ENCODE peak calls at places on chromosomes 13 and 19, in nine cellular contexts. One of them, this sample, is unnamed.
A peak's percentile ranks its signal among the peaks of the same experiment; 100 is the strongest.

GRCh38 chr19:48344892-48345291 is 18.8 kb downstream of the TMEM143 start:
- DNase-seq in esophagus muscularis mucosa: no peak
- DNase-seq in A549: no peak
- DNase-seq in H1: no peak
- DNase-seq in lower leg skin: no peak
- DNase-seq in stomach: no peak
- DNase-seq in Peyer's patch: no peak
- DNase-seq in H54: no peak
- DNase-seq in IMR-90: no peak
- DNase-seq in this sample: no peak

GRCh38 chr13:48818495-48818961 is 157.2 kb upstream of the FNDC3A start:
- DNase-seq in esophagus muscularis mucosa: no peak
- DNase-seq in A549: no peak
- DNase-seq in H1: no peak
- DNase-seq in lower leg skin: peak; percentile 40
- DNase-seq in stomach: no peak
- DNase-seq in Peyer's patch: no peak
- DNase-seq in H54: peak; percentile 15
- DNase-seq in IMR-90: peak; percentile 98
- DNase-seq in this sample: no peak

GRCh38 chr13:50080158-50080855 is 65.1 kb downstream of the KCNRG start:
- DNase-seq in esophagus muscularis mucosa: no peak
- DNase-seq in A549: no peak
- DNase-seq in H1: no peak
- DNase-seq in lower leg skin: no peak
- DNase-seq in stomach: no peak
- DNase-seq in Peyer's patch: peak; percentile 56
- DNase-seq in H54: no peak
- DNase-seq in IMR-90: peak; percentile 52
- DNase-seq in this sample: no peak

GRCh38 chr19:21765151-21765550 is 2.2 kb downstream of the ZNF100 start:
- DNase-seq in esophagus muscularis mucosa: no peak
- DNase-seq in A549: no peak
- DNase-seq in H1: no peak
- DNase-seq in lower leg skin: no peak
- DNase-seq in stomach: no peak
- DNase-seq in Peyer's patch: no peak
- DNase-seq in H54: no peak
- DNase-seq in IMR-90: no peak
- DNase-seq in this sample: no peak

GRCh38 chr19:10404888-10405808 is 1.8 kb upstream of the CDC37 start:
- DNase-seq in esophagus muscularis mucosa: no peak
- DNase-seq in A549: no peak
- DNase-seq in H1: no peak
- DNase-seq in lower leg skin: no peak
- DNase-seq in stomach: no peak
- DNase-seq in Peyer's patch: no peak
- DNase-seq in H54: no peak
- DNase-seq in IMR-90: no peak
- DNase-seq in this sample: no peak

GRCh38 chr19:8731428-8732169 is 10.2 kb downstream of the OR2Z1 start:
- DNase-seq in esophagus muscularis mucosa: no peak
- DNase-seq in A549: no peak
- DNase-seq in H1: no peak
- DNase-seq in lower leg skin: no peak
- DNase-seq in stomach: no peak
- DNase-seq in Peyer's patch: no peak
- DNase-seq in H54: no peak
- DNase-seq in IMR-90: no peak
- DNase-seq in this sample: no peak

GRCh38 chr19:58325623-58326022 is 1.2 kb upstream of the ZSCAN22 start:
- DNase-seq in esophagus muscularis mucosa: no peak
- DNase-seq in A549: no peak
- DNase-seq in H1: no peak
- DNase-seq in lower leg skin: no peak
- DNase-seq in stomach: no peak
- DNase-seq in Peyer's patch: no peak
- DNase-seq in H54: no peak
- DNase-seq in IMR-90: peak; percentile 57
- DNase-seq in this sample: no peak

GRCh38 chr13:40666905-40667621 is 622 bp upstream of the FOXO1 start:
- DNase-seq in esophagus muscularis mucosa: peak; percentile 95
- DNase-seq in A549: peak; percentile 19
- DNase-seq in H1: peak; percentile 67
- DNase-seq in lower leg skin: peak; percentile 56
- DNase-seq in stomach: peak; percentile 48
- DNase-seq in Peyer's patch: peak; percentile 67
- DNase-seq in H54: peak; percentile 77
- DNase-seq in IMR-90: no peak
- DNase-seq in this sample: peak; percentile 94

GRCh38 chr19:28170066-28170465 is 1042.9 kb downstream of the UQCRFS1 start:
- DNase-seq in esophagus muscularis mucosa: no peak
- DNase-seq in A549: no peak
- DNase-seq in H1: no peak
- DNase-seq in lower leg skin: no peak
- DNase-seq in stomach: no peak
- DNase-seq in Peyer's patch: no peak
- DNase-seq in H54: no peak
- DNase-seq in IMR-90: no peak
- DNase-seq in this sample: no peak

GRCh38 chr13:38804536-38804935 is 117.7 kb downstream of the FREM2 start:
- DNase-seq in esophagus muscularis mucosa: no peak
- DNase-seq in A549: no peak
- DNase-seq in H1: no peak
- DNase-seq in lower leg skin: no peak
- DNase-seq in stomach: no peak
- DNase-seq in Peyer's patch: no peak
- DNase-seq in H54: no peak
- DNase-seq in IMR-90: no peak
- DNase-seq in this sample: no peak

GRCh38 chr19:48509467-48510194 is 2.0 kb downstream of the LMTK3 start:
- DNase-seq in esophagus muscularis mucosa: no peak
- DNase-seq in A549: no peak
- DNase-seq in H1: no peak
- DNase-seq in lower leg skin: no peak
- DNase-seq in stomach: no peak
- DNase-seq in Peyer's patch: no peak
- DNase-seq in H54: no peak
- DNase-seq in IMR-90: no peak
- DNase-seq in this sample: no peak

GRCh38 chr19:14432817-14433453 is at the start of gene PKN1:
- DNase-seq in esophagus muscularis mucosa: no peak
- DNase-seq in A549: peak; percentile 35
- DNase-seq in H1: peak; percentile 86
- DNase-seq in lower leg skin: no peak
- DNase-seq in stomach: peak; percentile 57
- DNase-seq in Peyer's patch: peak; percentile 64
- DNase-seq in H54: no peak
- DNase-seq in IMR-90: no peak
- DNase-seq in this sample: peak; percentile 89

GRCh38 chr19:46015080-46015960 is 7.5 kb downstream of the PGLYRP1 start:
- DNase-seq in esophagus muscularis mucosa: no peak
- DNase-seq in A549: peak; percentile 72
- DNase-seq in H1: peak; percentile 93
- DNase-seq in lower leg skin: peak; percentile 54
- DNase-seq in stomach: peak; percentile 90
- DNase-seq in Peyer's patch: peak; percentile 87
- DNase-seq in H54: no peak
- DNase-seq in IMR-90: no peak
- DNase-seq in this sample: peak; percentile 91

GRCh38 chr13:93621966-93622365 is 395.4 kb downstream of the GPC6 start:
- DNase-seq in esophagus muscularis mucosa: no peak
- DNase-seq in A549: no peak
- DNase-seq in H1: no peak
- DNase-seq in lower leg skin: no peak
- DNase-seq in stomach: no peak
- DNase-seq in Peyer's patch: no peak
- DNase-seq in H54: no peak
- DNase-seq in IMR-90: no peak
- DNase-seq in this sample: no peak

DNA sequence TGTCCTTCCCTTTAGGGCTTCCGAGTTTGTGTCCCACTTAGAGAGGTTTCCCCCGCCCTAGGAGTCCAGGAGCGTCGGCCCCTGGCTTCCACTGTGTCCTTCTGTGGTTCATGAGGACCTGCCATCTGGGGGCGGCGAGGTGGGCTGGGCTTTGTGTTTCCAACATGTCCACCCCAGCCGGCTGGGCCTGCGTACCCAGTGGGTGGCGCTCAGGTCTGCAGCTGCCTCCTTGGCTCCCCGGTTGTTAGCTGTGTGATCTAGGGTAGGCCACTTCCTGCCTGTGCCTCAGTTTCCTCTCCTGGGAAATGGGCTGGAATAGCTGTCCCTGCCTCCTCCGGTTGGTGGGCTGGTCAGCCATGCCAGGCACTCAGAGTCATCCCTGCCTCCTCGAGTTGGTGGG is 28.4 kb downstream of the KDM4B start:
- DNase-seq in esophagus muscularis mucosa: no peak
- DNase-seq in A549: no peak
- DNase-seq in H1: no peak
- DNase-seq in lower leg skin: no peak
- DNase-seq in stomach: no peak
- DNase-seq in Peyer's patch: no peak
- DNase-seq in H54: no peak
- DNase-seq in IMR-90: no peak
- DNase-seq in this sample: no peak
- TF ChIP-seq POLR2A in esophagus muscularis mucosa: no peak
- TF ChIP-seq POLR2A in A549: no peak
- TF ChIP-seq POLR2A in H1: no peak
- TF ChIP-seq POLR2A in lower leg skin: no peak
- TF ChIP-seq POLR2A in stomach: no peak
- TF ChIP-seq POLR2A in Peyer's patch: no peak
- TF ChIP-seq POLR2A in H54: no peak
- TF ChIP-seq POLR2A in IMR-90: no peak
- TF ChIP-seq POLR2A in this sample: no peak

GRCh38 chr19:1156305-1156801 is 17.7 kb downstream of the SBNO2 start:
- DNase-seq in esophagus muscularis mucosa: no peak
- DNase-seq in A549: no peak
- DNase-seq in H1: no peak
- DNase-seq in lower leg skin: no peak
- DNase-seq in stomach: no peak
- DNase-seq in Peyer's patch: no peak
- DNase-seq in H54: no peak
- DNase-seq in IMR-90: no peak
- DNase-seq in this sample: no peak

GRCh38 chr19:1155352-1156304 is 18.4 kb downstream of the SBNO2 start:
- DNase-seq in esophagus muscularis mucosa: no peak
- DNase-seq in A549: no peak
- DNase-seq in H1: no peak
- DNase-seq in lower leg skin: no peak
- DNase-seq in stomach: no peak
- DNase-seq in Peyer's patch: no peak
- DNase-seq in H54: no peak
- DNase-seq in IMR-90: no peak
- DNase-seq in this sample: peak; percentile 74

GRCh38 chr19:1154731-1155351 is 19.2 kb downstream of the SBNO2 start:
- DNase-seq in esophagus muscularis mucosa: no peak
- DNase-seq in A549: peak; percentile 58
- DNase-seq in H1: no peak
- DNase-seq in lower leg skin: peak; percentile 83
- DNase-seq in stomach: peak; percentile 87
- DNase-seq in Peyer's patch: peak; percentile 84
- DNase-seq in H54: peak; percentile 94
- DNase-seq in IMR-90: peak; percentile 86
- DNase-seq in this sample: peak; percentile 95

GRCh38 chr19:1151917-1152601 is 22.0 kb downstream of the SBNO2 start:
- DNase-seq in esophagus muscularis mucosa: no peak
- DNase-seq in A549: no peak
- DNase-seq in H1: no peak
- DNase-seq in lower leg skin: no peak
- DNase-seq in stomach: no peak
- DNase-seq in Peyer's patch: no peak
- DNase-seq in H54: no peak
- DNase-seq in IMR-90: no peak
- DNase-seq in this sample: peak; percentile 76

DNA sequence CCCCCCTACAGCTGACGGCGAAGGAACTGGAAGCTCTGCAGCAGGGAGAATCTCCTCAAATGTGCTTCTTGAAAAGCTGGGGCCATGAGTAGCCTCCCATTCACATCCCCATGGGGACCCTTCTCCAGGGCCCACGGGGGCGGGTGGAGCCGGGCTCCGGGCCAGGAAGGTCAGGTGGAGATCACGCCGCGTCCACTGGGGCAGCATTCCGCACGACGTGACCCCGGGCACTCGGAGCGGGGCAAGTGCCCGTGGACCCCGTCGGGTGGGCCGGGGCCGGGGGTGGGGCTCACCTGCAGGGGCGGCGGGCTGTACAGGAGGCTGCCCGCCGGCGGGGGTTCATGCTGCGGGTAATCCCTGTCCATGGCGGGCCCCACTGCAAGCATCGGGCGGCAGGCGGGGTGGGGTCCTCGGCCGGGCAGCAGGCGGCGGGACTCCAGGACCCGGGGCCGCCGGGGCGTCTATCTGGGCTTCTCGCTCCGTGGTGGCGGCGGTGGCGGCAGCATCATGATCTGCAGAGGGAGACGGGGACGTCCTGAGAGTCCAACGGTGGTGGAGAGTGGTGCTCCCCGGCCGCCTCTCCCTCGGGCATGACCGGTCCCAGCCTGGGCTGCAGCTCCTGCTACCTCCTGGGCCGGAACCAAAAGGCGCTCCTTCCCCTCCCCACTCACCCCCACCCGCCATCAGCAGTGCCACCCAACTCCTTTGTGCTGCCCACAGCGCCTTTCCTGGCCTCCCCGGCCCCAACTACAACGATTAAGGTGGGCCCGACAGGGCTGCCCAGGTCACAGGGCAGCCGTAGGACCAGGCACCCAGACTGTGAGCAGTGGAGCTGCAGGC is 20.0 kb downstream of the SBNO2 start:
- DNase-seq in esophagus muscularis mucosa: no peak
- DNase-seq in A549: no peak
- DNase-seq in H1: no peak
- DNase-seq in lower leg skin: no peak
- DNase-seq in stomach: no peak
- DNase-seq in Peyer's patch: no peak
- DNase-seq in H54: no peak
- DNase-seq in IMR-90: no peak
- DNase-seq in this sample: peak; percentile 81
- TF ChIP-seq POLR2A in esophagus muscularis mucosa: no peak
- TF ChIP-seq POLR2A in A549: no peak
- TF ChIP-seq POLR2A in H1: no peak
- TF ChIP-seq POLR2A in lower leg skin: no peak
- TF ChIP-seq POLR2A in stomach: no peak
- TF ChIP-seq POLR2A in Peyer's patch: no peak
- TF ChIP-seq POLR2A in H54: no peak
- TF ChIP-seq POLR2A in IMR-90: no peak
- TF ChIP-seq POLR2A in this sample: no peak

GRCh38 chr19:42246869-42247630 is 4.6 kb upstream of the GSK3A start:
- DNase-seq in esophagus muscularis mucosa: peak; percentile 90
- DNase-seq in A549: no peak
- DNase-seq in H1: no peak
- DNase-seq in lower leg skin: peak; percentile 19
- DNase-seq in stomach: no peak
- DNase-seq in Peyer's patch: no peak
- DNase-seq in H54: no peak
- DNase-seq in IMR-90: peak; percentile 10
- DNase-seq in this sample: no peak
- TF ChIP-seq POLR2A in esophagus muscularis mucosa: no peak
- TF ChIP-seq POLR2A in A549: no peak
- TF ChIP-seq POLR2A in H1: no peak
- TF ChIP-seq POLR2A in lower leg skin: no peak
- TF ChIP-seq POLR2A in stomach: no peak
- TF ChIP-seq POLR2A in Peyer's patch: no peak
- TF ChIP-seq POLR2A in H54: no peak
- TF ChIP-seq POLR2A in IMR-90: no peak
- TF ChIP-seq POLR2A in this sample: no peak

GRCh38 chr19:56538254-56538760 is 441 bp upstream of the ZFP28 start:
- DNase-seq in esophagus muscularis mucosa: peak; percentile 96
- DNase-seq in A549: peak; percentile 89
- DNase-seq in H1: peak; percentile 95
- DNase-seq in lower leg skin: peak; percentile 84
- DNase-seq in stomach: peak; percentile 88
- DNase-seq in Peyer's patch: peak; percentile 87
- DNase-seq in H54: peak; percentile 98
- DNase-seq in IMR-90: peak; percentile 85
- DNase-seq in this sample: peak; percentile 96
- TF ChIP-seq POLR2A in esophagus muscularis mucosa: no peak
- TF ChIP-seq POLR2A in A549: no peak
- TF ChIP-seq POLR2A in H1: no peak
- TF ChIP-seq POLR2A in lower leg skin: no peak
- TF ChIP-seq POLR2A in stomach: no peak
- TF ChIP-seq POLR2A in Peyer's patch: no peak
- TF ChIP-seq POLR2A in H54: peak; percentile 34
- TF ChIP-seq POLR2A in IMR-90: no peak
- TF ChIP-seq POLR2A in this sample: no peak

This sample was measured in spleen.